ENCODE peak calls at places on chromosomes 16 and 17, in four cellular contexts. N is IMR-90, K is H1, I is H9. E is an unnamed sample.

GRCh38 chr16:85283305-85284050 is 171.2 kb upstream of the CIBAR2 start:
- DNase-seq in N (no peak), K (no peak), I (no peak), E (no peak)

GRCh38 chr16:89489731-89490385 is 503 bp downstream of the ANKRD11 start:
- DNase-seq in N (no peak), K (no peak), I (no peak), E (no peak)

GRCh38 chr17:13030459-13031305 is 12.9 kb upstream of the ELAC2 start:
- DNase-seq in N (peak), K (no peak), I (peak), E (peak)

GRCh38 chr16:74999683-75000480 is 1.1 kb downstream of the ZNRF1 start:
- DNase-seq in N (no peak), K (no peak), I (peak), E (peak)

GRCh38 chr16:90046971-90047713 is 27.9 kb upstream of the DBNDD1 start:
- DNase-seq in N (peak), K (no peak), I (peak), E (no peak)

GRCh38 chr16:57783116-57783515 is 19.2 kb downstream of the KIFC3 start:
- DNase-seq in N (no peak), K (no peak), I (no peak), E (no peak)

GRCh38 chr16:2467301-2468141 is 3.6 kb upstream of the NTN3 start:
- DNase-seq in N (peak), K (no peak), I (peak), E (peak)

GRCh38 chr16:83215417-83216001 is 588.7 kb downstream of the CDH13 start:
- DNase-seq in N (peak), K (peak), I (peak), E (peak)

GRCh38 chr17:12402963-12403622 is 262.6 kb upstream of the MYOCD start:
- DNase-seq in N (peak), K (no peak), I (no peak), E (peak)

GRCh38 chr16:68408967-68409366 is 39.3 kb downstream of the SMPD3 start:
- DNase-seq in N (no peak), K (peak), I (peak), E (peak)

GRCh38 chr16:79485020-79485419 is 115.5 kb downstream of the MAF start:
- DNase-seq in N (no peak), K (no peak), I (no peak), E (no peak)

GRCh38 chr16:85246473-85246872 is 134.2 kb upstream of the CIBAR2 start:
- DNase-seq in N (no peak), K (no peak), I (no peak), E (no peak)

GRCh38 chr17:13428611-13429042 is 173.1 kb downstream of the HS3ST3A1 start:
- DNase-seq in N (no peak), K (no peak), I (no peak), E (no peak)

GRCh38 chr17:10772425-10773380 is 31.2 kb downstream of the TMEM238L start:
- DNase-seq in N (peak), K (peak), I (peak), E (peak)

GRCh38 chr17:49379926-49380325 is 17.9 kb upstream of the ZNF652 start:
- DNase-seq in N (no peak), K (no peak), I (no peak), E (no peak)

GRCh38 chr17:9668532-9668931 is 23.2 kb downstream of the USP43 start:
- DNase-seq in N (no peak), K (no peak), I (no peak), E (peak)

GRCh38 chr16:20897897-20898296 is 2.3 kb downstream of the DCUN1D3 start:
- DNase-seq in N (peak), K (no peak), I (no peak), E (peak)

GRCh38 chr16:23908790-23909189 is 73.0 kb downstream of the PRKCB start:
- DNase-seq in N (no peak), K (no peak), I (no peak), E (no peak)

GRCh38 chr17:3940965-3941698 is 23.1 kb downstream of the ATP2A3 start:
- DNase-seq in N (no peak), K (no peak), I (no peak), E (no peak)

GRCh38 chr17:66610734-66611133 is 224.2 kb upstream of the CACNG5 start:
- DNase-seq in N (no peak), K (no peak), I (no peak), E (no peak)

GRCh38 chr17:8019665-8020064 is 17.2 kb downstream of the GUCY2D start:
- DNase-seq in N (peak), K (no peak), I (no peak), E (no peak)

GRCh38 chr17:48612854-48613691 is 2.0 kb downstream of the HOXB8 start:
- DNase-seq in N (peak), K (no peak), I (peak), E (peak)

GRCh38 chr17:66177048-66177447 is 14.9 kb downstream of the CEP112 start:
- DNase-seq in N (no peak), K (no peak), I (no peak), E (no peak)

DNA sequence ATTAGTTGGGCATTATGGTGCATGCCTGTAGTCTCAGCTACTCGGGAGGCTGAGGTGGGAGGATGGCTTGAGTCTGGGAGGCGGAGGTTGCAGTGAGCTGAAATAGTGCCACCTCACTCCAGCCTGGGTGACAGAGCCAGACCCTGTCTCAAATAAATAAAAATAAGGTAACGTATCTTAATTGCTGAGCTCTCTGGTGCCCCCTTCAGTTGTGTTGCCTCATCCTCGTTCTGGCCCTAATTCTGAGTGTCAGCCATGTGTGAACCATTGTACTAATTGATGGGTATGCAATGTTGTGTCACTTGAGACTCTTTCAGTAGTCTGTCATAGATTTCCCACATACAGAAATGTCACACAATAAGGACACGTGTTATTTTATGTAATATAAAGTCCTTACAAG is 363.1 kb upstream of the RBFOX1 start:
- DNase-seq in N (no peak), K (no peak), I (peak), E (peak)
- H4K8ac ChIP-seq in N (no peak), K (no peak), I (no peak), E (no peak)

DNA sequence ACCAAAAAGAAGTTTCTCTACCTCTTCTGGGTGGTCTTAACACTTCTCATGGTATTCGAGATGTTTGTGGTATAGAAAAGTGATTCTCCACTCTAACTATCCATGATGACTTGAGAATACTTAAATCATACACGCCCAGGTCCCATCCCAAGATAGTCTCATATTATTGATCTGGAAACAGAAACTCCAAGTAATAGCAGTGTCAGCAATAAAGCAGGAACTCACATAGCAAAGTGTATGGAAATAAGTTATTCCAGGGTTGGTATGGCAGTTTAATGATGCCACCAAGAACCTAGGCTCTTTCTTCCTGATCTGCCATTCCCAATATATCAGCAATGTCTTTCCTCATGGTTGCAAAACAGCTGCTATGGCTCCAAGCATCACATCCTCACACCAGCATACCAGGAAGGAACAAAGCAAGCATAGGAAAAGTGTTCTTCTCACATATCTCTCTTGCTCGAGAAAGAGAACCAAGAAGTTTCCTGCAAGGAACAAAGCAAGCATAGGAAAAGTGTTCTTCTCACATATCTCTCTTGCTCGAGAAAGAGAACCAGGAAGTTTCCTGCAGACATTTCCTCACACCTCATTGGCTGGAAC is 23.6 kb upstream of the TOX3 start:
- DNase-seq in N (no peak), K (no peak), I (no peak), E (no peak)
- H4K5ac ChIP-seq in N (no peak), K (no peak), I (no peak), E (no peak)

DNA sequence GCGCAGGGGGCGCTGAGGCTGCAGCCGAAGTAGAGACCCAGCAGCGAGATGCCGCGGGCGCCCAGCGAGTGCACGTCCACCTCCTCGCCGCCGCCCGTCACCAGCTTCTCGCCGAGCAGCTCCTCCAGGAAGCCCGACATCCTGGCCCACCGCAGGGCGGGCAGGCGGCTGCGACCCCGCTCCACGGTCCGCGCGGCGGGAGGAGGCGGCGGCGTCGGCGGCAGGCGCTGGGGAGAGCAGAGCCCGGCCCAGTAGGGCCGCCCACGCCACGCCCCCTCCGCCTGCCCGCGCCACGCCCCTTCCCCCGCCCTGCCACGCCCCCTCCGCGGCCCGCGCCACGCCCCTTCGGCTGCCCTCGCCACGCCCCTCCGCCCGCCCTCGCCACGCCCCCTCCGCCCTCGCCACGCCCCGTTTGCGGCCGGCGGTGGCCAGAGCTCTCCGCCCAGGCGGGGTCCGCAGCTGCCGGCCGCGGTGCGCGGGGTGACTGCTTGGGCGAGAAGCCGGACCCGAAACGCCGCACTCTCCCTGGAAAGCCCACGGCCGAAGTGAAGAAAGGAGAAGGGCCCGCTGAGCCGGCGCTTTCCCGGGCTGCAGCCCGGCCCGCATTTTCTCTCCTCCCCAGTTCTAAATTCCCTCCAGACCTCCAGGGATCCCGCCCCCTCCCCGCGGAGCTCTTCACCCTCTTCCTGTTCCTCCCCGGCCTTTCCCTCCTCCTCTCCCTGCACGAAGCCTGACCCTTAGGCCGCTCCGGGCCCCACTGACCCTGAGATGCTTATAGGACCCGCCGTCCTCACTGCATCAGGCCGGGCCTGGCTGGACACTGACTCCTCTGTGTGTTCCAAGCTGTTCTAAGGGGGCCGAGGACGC is at the start of gene NXN:
- DNase-seq in N (peak), K (no peak), I (peak), E (peak)
- H4K8ac ChIP-seq in N (peak), K (peak), I (no peak), E (no peak)

GRCh38 chr17:32723310-32723955 is 153.5 kb downstream of the MYO1D start:
- DNase-seq in N (peak), K (no peak), I (no peak), E (peak)
- H4K5ac ChIP-seq in N (no peak), K (no peak), I (no peak), E (no peak)

GRCh38 chr17:81135503-81136283 is 29.6 kb upstream of the PVALEF start:
- DNase-seq in N (no peak), K (no peak), I (no peak), E (no peak)
- H4K8ac ChIP-seq in N (no peak), K (peak), I (no peak), E (no peak)

DNA sequence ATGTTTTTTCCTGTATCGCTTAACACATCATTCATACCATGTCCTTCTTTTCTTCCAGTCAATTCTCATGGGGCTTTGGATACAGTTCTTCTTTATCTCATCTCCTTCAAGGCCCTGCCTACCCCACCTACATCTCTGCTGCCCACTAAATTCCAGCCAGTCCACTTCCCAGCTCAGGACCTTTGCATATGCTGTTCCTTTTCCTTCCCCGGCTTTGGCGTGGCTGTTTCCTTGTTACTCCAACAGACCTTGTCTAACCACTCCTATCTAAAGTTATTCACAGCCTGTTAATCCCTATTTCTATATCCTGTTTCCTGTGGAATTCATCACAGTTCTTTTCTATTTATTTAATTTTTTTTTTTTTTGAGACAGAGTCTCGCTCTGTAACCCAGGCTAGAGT is 6.6 kb upstream of the STAT3 start:
- DNase-seq in N (no peak), K (no peak), I (no peak), E (no peak)
- H4K5ac ChIP-seq in N (no peak), K (no peak), I (no peak), E (no peak)

GRCh38 chr17:28523876-28524275 is 17.7 kb downstream of the FOXN1 start:
- DNase-seq in N (no peak), K (no peak), I (no peak), E (no peak)

GRCh38 chr17:28527181-28527681 is 21.1 kb downstream of the FOXN1 start:
- DNase-seq in N (no peak), K (no peak), I (no peak), E (no peak)

GRCh38 chr17:28526381-28526780 is 20.2 kb downstream of the FOXN1 start:
- DNase-seq in N (no peak), K (no peak), I (no peak), E (no peak)

GRCh38 chr17:28523186-28523585 is 17.0 kb downstream of the FOXN1 start:
- DNase-seq in N (no peak), K (no peak), I (no peak), E (no peak)

DNA sequence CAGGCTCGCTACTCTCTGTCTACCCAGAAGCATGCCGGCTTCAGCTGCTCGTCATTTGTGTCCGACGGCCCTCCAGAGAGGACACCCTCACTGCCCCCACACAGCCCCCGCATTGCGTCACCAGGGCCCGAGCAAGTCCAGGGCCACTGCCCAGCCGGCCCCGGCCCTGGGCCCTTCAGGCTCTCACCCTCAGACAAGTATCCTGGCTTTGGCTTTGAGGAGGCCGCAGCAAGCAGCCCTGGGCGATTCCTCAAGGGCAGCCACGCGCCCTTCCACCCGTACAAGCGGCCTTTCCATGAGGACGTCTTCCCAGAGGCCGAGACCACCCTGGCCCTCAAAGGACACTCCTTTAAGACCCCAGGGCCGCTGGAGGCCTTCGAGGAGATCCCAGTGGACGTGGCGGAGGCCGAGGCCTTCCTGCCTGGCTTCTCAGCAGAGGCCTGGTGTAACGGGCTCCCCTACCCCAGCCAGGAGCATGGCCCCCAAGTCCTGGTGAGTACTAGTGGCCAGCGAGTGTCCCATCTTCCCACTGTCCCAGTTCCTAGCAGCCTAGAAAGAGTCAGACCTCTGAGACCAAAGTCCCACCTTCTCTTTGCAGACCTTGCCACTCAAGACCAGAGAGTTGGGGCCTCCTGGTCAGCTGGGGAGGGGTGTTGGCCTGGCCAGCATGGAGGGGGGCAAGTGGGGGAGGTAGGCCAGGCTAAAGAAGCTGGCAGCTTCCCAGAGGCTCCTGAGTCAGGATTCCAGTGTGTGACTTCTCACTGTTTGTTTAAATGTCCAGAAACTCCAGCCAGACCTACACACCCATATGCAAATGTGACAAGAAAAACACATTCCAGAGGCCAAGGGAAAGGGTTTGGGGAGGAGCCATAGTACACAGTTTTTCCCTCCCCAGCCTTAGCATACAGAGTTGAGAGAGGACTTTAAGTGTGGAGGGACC is 18.6 kb downstream of the FOXN1 start:
- DNase-seq in N (peak), K (no peak), I (no peak), E (no peak)
- H4K8ac ChIP-seq in N (no peak), K (peak), I (no peak), E (no peak)